ENCODE peak calls at places on chromosomes 3 and 15, in four cellular contexts. D is T-helper 1 cell; U is NCI-H510A treated with DMSO at 0.1 percent for 48 hours; Q is CD8-positive, alpha-beta T cell. X is an unnamed sample.

GRCh38 chr3:140384028-140384771 is 293.7 kb upstream of the TRIM42 start:
- DNase-seq in D (no peak), U (no peak), Q (no peak), X (no peak)

GRCh38 chr3:156535162-156535627 is 19.7 kb downstream of the SSR3 start:
- DNase-seq in D (peak; percentile 10), U (no peak), Q (no peak), X (no peak)

GRCh38 chr3:167813169-167814123 is 77.9 kb downstream of the SERPINI1 start:
- DNase-seq in D (no peak), U (no peak), Q (no peak), X (no peak)

GRCh38 chr3:150662410-150663200 is 41.1 kb downstream of the ERICH6 start:
- DNase-seq in D (no peak), U (no peak), Q (no peak), X (no peak)

GRCh38 chr15:78103406-78104118 is 11.2 kb downstream of the SH2D7 start:
- DNase-seq in D (peak; percentile 92), U (no peak), Q (peak; percentile 45), X (no peak)

GRCh38 chr3:194579091-194579606 is 54.1 kb downstream of the TMEM44 start:
- DNase-seq in D (no peak), U (no peak), Q (no peak), X (no peak)

GRCh38 chr15:57109005-57109404 is 190.6 kb downstream of the TCF12 start:
- DNase-seq in D (no peak), U (no peak), Q (no peak), X (no peak)

GRCh38 chr15:98440917-98441316 is 207.4 kb upstream of the IGF1R start:
- DNase-seq in D (no peak), U (no peak), Q (no peak), X (no peak)

GRCh38 chr3:140850210-140850955 is 91.3 kb upstream of the SLC25A36 start:
- DNase-seq in D (no peak), U (no peak), Q (no peak), X (no peak)

GRCh38 chr15:44729394-44729913 is 6.9 kb upstream of the TRIM69 start:
- DNase-seq in D (peak; percentile 69), U (peak; percentile 38), Q (no peak), X (no peak)

GRCh38 chr15:34252545-34252944 is 27.7 kb downstream of the EMC4 start:
- DNase-seq in D (no peak), U (no peak), Q (no peak), X (no peak)

GRCh38 chr3:151315136-151315535 is 1.5 kb downstream of the GPR87 start:
- DNase-seq in D (no peak), U (no peak), Q (no peak), X (no peak)

GRCh38 chr3:37154668-37155319 is 19.6 kb downstream of the LRRFIP2 start:
- DNase-seq in D (no peak), U (no peak), Q (no peak), X (no peak)

GRCh38 chr15:87731630-87732029 is 524.9 kb downstream of the NTRK3 start:
- DNase-seq in D (no peak), U (no peak), Q (no peak), X (no peak)

GRCh38 chr3:123586131-123586530 is 1.3 kb upstream of the HACD2 start:
- DNase-seq in D (peak; percentile 42), U (peak; percentile 61), Q (no peak), X (peak; percentile 51)

GRCh38 chr3:63937661-63938651 is 25.8 kb upstream of the SCAANT1 start:
- DNase-seq in D (peak; percentile 22), U (peak; percentile 35), Q (no peak), X (no peak)

GRCh38 chr15:33968224-33968623 is at the start of gene CHRM5:
- DNase-seq in D (no peak), U (peak; percentile 88), Q (no peak), X (no peak)

GRCh38 chr15:71282086-71282485 is 166.8 kb downstream of the THSD4 start:
- DNase-seq in D (no peak), U (no peak), Q (no peak), X (no peak)

GRCh38 chr3:126431103-126431534 is 36.4 kb downstream of the CFAP100 start:
- DNase-seq in D (no peak), U (no peak), Q (no peak), X (no peak)

GRCh38 chr3:170808041-170808440 is 62.0 kb downstream of the RPL22L1 start:
- DNase-seq in D (no peak), U (no peak), Q (no peak), X (no peak)

GRCh38 chr15:68770206-68770605 is 50.5 kb downstream of the ANP32A start:
- DNase-seq in D (no peak), U (no peak), Q (no peak), X (no peak)

GRCh38 chr15:98795980-98796379 is 147.6 kb downstream of the IGF1R start:
- DNase-seq in D (no peak), U (no peak), Q (no peak), X (no peak)

GRCh38 chr3:60585918-60586317 is 665.3 kb downstream of the FHIT start:
- DNase-seq in D (no peak), U (no peak), Q (no peak), X (no peak)

GRCh38 chr15:56028430-56028829 is 35.0 kb upstream of the NEDD4 start:
- DNase-seq in D (no peak), U (no peak), Q (no peak), X (no peak)

X was measured in NCI-H1417.